ENCODE peak calls at places on chromosomes 3 and 15, in five cellular contexts. H, L, Z, M and P are unnamed samples.

GRCh38 chr15:43871835-43872234 is 45.0 kb downstream of the WDR76 start:
- DNase-seq in H (no peak), L (no peak), Z (no peak), M (no peak), P (no peak)

GRCh38 chr15:41577863-41578735 is 19.1 kb downstream of the TYRO3 start:
- DNase-seq in H (no peak), L (no peak), Z (no peak), M (no peak), P (no peak)

GRCh38 chr3:136919799-136920580 is 37.8 kb upstream of the IL20RB start:
- DNase-seq in H (no peak), L (no peak), Z (no peak), M (no peak), P (no peak)

GRCh38 chr15:88894819-88895767 is at the start of gene HAPLN3:
- DNase-seq in H (peak; percentile 31), L (no peak), Z (no peak), M (no peak), P (peak; percentile 63)

GRCh38 chr15:92907880-92908279 is 7.8 kb downstream of the CHD2 start:
- DNase-seq in H (no peak), L (no peak), Z (no peak), M (peak; percentile 54), P (peak; percentile 26)

GRCh38 chr3:164179110-164179774 is 899.1 kb downstream of the SI start:
- DNase-seq in H (no peak), L (no peak), Z (no peak), M (no peak), P (no peak)

GRCh38 chr15:41585140-41586047 is 26.4 kb downstream of the TYRO3 start:
- DNase-seq in H (no peak), L (peak; percentile 56), Z (peak; percentile 67), M (no peak), P (peak; percentile 79)

GRCh38 chr3:34969513-34969912 is 669.8 kb upstream of the ARPP21 start:
- DNase-seq in H (no peak), L (no peak), Z (no peak), M (no peak), P (no peak)

GRCh38 chr15:43920815-43921214 is 94.0 kb downstream of the WDR76 start:
- DNase-seq in H (no peak), L (no peak), Z (no peak), M (no peak), P (no peak)

GRCh38 chr3:186383026-186383993 is 21.3 kb upstream of the DGKG start:
- DNase-seq in H (no peak), L (no peak), Z (no peak), M (no peak), P (no peak)

GRCh38 chr15:67927501-67928156 is 87.8 kb upstream of the RNU6-1 start:
- DNase-seq in H (no peak), L (peak; percentile 92), Z (peak; percentile 88), M (no peak), P (no peak)
- H3K27ac ChIP-seq in H (no peak overlapping the region), L (peak overlapping the region; percentile 87), Z (peak overlapping the region; percentile 71), M (no peak overlapping the region), P (no peak overlapping the region)

GRCh38 chr3:45008117-45008516 is 18.0 kb upstream of the CLEC3B start:
- DNase-seq in H (no peak), L (no peak), Z (no peak), M (no peak), P (no peak)

GRCh38 chr3:45011756-45012441 is 14.2 kb upstream of the CLEC3B start:
- DNase-seq in H (no peak), L (peak; percentile 56), Z (peak; percentile 56), M (no peak), P (peak; percentile 58)

GRCh38 chr3:45012577-45012976 is 13.5 kb upstream of the CLEC3B start:
- DNase-seq in H (no peak), L (no peak), Z (no peak), M (no peak), P (no peak)

GRCh38 chr3:45009868-45010267 is 16.2 kb upstream of the CLEC3B start:
- DNase-seq in H (no peak), L (no peak), Z (no peak), M (no peak), P (no peak)

GRCh38 chr3:45010718-45011355 is 15.3 kb upstream of the CLEC3B start:
- DNase-seq in H (no peak), L (no peak), Z (no peak), M (peak; percentile 46), P (peak; percentile 38)
- H3K27ac ChIP-seq in H (no peak overlapping the region), L (peak overlapping the region; percentile 79), Z (peak overlapping the region; percentile 78), M (peak overlapping the region; percentile 45), P (peak overlapping the region; percentile 36)

DNA sequence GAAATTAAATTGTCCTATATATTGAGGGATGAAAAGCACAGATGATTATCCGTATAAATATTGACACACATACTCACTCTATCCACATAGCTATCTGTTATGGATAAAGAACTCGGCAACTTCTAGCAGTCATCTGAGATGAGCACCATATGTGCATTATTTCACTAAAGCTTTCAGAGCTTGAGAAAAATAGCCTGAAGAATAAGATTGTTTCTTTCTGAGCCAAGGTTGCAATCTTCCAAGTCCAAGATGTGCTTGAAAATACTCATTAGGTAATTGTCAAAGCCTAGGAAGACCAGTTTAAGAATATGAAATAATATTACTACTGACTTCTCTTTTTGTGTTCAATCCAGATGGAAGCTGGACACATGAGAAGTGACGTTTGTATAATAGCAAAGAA is 40.5 kb downstream of the COL8A1 start:
- DNase-seq in H (no peak), L (no peak), Z (no peak), M (no peak), P (no peak)
- H3K27ac ChIP-seq in H (no peak overlapping the region), L (no peak overlapping the region), Z (no peak overlapping the region), M (no peak overlapping the region), P (no peak overlapping the region)

GRCh38 chr3:126125341-126125740 is 41.4 kb upstream of the SLC41A3 start:
- DNase-seq in H (no peak), L (no peak), Z (peak; percentile 18), M (no peak), P (no peak)
- H3K27ac ChIP-seq in H (no peak overlapping the region), L (no peak overlapping the region), Z (no peak overlapping the region), M (no peak overlapping the region), P (no peak overlapping the region)

GRCh38 chr3:55668359-55668758 is 181.3 kb upstream of the WNT5A start:
- DNase-seq in H (no peak), L (no peak), Z (no peak), M (no peak), P (peak; percentile 74)
- H3K27ac ChIP-seq in H (no peak overlapping the region), L (no peak overlapping the region), Z (no peak overlapping the region), M (no peak overlapping the region), P (peak overlapping the region; percentile 68)

GRCh38 chr3:127013758-127014535 is 31.0 kb downstream of the PLXNA1 start:
- DNase-seq in H (no peak), L (no peak), Z (no peak), M (no peak), P (no peak)

GRCh38 chr3:127009531-127009930 is 26.6 kb downstream of the PLXNA1 start:
- DNase-seq in H (no peak), L (no peak), Z (no peak), M (no peak), P (no peak)

GRCh38 chr3:127013196-127013595 is 30.3 kb downstream of the PLXNA1 start:
- DNase-seq in H (no peak), L (no peak), Z (no peak), M (no peak), P (no peak)

GRCh38 chr3:127012091-127012490 is 29.2 kb downstream of the PLXNA1 start:
- DNase-seq in H (no peak), L (no peak), Z (no peak), M (no peak), P (peak; percentile 54)

GRCh38 chr3:127011270-127011992 is 28.5 kb downstream of the PLXNA1 start:
- DNase-seq in H (no peak), L (no peak), Z (no peak), M (no peak), P (peak; percentile 47)
- H3K27ac ChIP-seq in H (no peak overlapping the region), L (no peak overlapping the region), Z (no peak overlapping the region), M (peak overlapping the region; percentile 18), P (no peak overlapping the region)

DNA sequence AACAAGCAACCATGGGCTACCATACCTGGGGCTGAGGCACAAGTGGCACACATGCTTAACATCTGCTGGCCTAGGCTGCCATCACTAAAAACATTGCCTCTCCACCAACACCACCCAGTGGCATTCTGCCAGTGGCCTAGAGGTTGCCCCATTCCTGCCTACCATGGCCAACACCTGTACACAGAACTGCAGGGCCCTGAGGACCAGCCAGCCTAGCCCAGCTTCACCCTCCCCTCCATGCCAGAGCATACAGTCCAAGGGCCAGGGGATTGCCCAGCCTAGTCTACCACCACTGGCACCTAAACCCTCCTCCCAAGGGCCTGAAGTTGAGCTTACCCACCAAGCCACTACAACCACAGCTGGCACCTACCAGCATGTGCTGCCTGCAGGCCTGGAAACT is 35.3 kb downstream of the NEK10 start:
- DNase-seq in H (no peak), L (no peak), Z (no peak), M (no peak), P (no peak)
- H3K27ac ChIP-seq in H (no peak overlapping the region), L (no peak overlapping the region), Z (no peak overlapping the region), M (no peak overlapping the region), P (no peak overlapping the region)

GRCh38 chr3:16837602-16838001 is 47.2 kb upstream of the PLCL2 start:
- DNase-seq in H (no peak), L (no peak), Z (peak; percentile 39), M (no peak), P (no peak)

GRCh38 chr3:16834753-16835152 is 50.0 kb upstream of the PLCL2 start:
- DNase-seq in H (no peak), L (no peak), Z (no peak), M (no peak), P (no peak)

GRCh38 chr3:16834214-16834613 is 50.5 kb upstream of the PLCL2 start:
- DNase-seq in H (no peak), L (no peak), Z (no peak), M (no peak), P (no peak)

GRCh38 chr3:16838561-16838960 is 46.2 kb upstream of the PLCL2 start:
- DNase-seq in H (no peak), L (no peak), Z (no peak), M (no peak), P (no peak)

DNA sequence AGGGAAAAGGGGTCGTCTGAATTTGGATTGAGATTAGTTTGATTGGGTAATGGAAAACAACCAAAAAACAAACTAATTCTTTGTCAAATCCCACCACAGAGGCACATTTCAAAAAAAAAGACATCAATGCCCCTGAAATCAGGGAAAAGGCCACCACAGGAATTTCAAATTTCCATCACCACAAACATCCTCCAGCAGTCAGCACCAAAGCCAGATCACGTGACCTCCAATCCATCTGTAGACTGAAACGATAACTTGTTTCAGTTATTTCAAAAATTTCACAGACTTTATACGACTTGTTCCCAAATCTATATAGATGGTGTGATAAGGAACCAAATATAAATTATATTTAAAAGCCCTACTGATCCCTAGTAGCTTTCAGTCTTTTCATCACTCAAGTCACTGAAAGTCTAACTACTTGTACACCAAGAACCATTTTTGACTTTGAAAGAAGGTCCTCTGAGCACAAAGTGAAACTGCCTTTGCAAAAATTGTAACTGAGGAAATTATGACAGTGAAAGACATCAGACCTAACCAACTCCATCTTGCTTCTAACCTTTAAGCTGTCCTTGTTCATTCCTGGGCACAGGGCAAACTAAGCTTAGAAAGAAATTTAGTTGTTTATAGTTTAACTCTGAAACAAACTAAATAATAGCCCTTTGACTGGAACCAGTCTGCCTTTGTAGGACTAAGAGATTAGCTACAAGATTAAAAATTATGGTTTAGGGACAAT is 48.1 kb upstream of the PLCL2 start:
- DNase-seq in H (no peak), L (no peak), Z (no peak), M (no peak), P (no peak)
- H3K27ac ChIP-seq in H (no peak overlapping the region), L (no peak overlapping the region), Z (no peak overlapping the region), M (no peak overlapping the region), P (no peak overlapping the region)